ENCODE peak calls at places on chromosomes 4 and X, in nine cellular contexts. J, E, A, X, O, I, R, Q and U are unnamed samples.
A peak's percentile ranks its signal among the peaks of the same experiment; 100 is the strongest.

GRCh38 chr4:142350886-142351285 is 495.2 kb downstream of the INPP4B start:
- DNase-seq in A (no peak), I (no peak), E (no peak), O (no peak), R (no peak), J (peak; percentile 43), Q (no peak), X (no peak), U (no peak)

GRCh38 chr4:102606261-102606660 is 105.1 kb downstream of the NFKB1 start:
- DNase-seq in R (no peak), I (no peak), Q (no peak), X (no peak), A (no peak), E (no peak), J (no peak), O (no peak), U (no peak)

GRCh38 chr4:86595426-86595805 is 1.3 kb downstream of the PTPN13 start:
- DNase-seq in Q (peak; percentile 4), O (peak; percentile 19), A (no peak), X (no peak), J (peak; percentile 81), I (no peak), E (no peak), R (no peak), U (no peak)

GRCh38 chr4:18077808-18078207 is 56.3 kb upstream of the LCORL start:
- DNase-seq in O (no peak), A (no peak), J (no peak), R (no peak), X (no peak), Q (no peak), I (no peak), E (no peak), U (no peak)

GRCh38 chr4:39043697-39044363 is 11.6 kb upstream of the TMEM156 start:
- DNase-seq in X (no peak), A (no peak), E (no peak), Q (no peak), R (no peak), I (peak; percentile 60), J (peak; percentile 33), O (no peak), U (no peak)

GRCh38 chr4:89129080-89129640 is 17.8 kb downstream of the TIGD2 start:
- DNase-seq in I (no peak), A (no peak), R (no peak), E (no peak), J (no peak), Q (no peak), O (no peak), X (no peak), U (no peak)

GRCh38 chr4:78047366-78047765 is 9.8 kb upstream of the FRAS1 start:
- DNase-seq in Q (no peak), A (no peak), I (no peak), X (no peak), O (no peak), E (no peak), R (no peak), J (no peak), U (no peak)

GRCh38 chr4:89101256-89102161 is 9.8 kb upstream of the TIGD2 start:
- DNase-seq in J (no peak), A (no peak), R (peak; percentile 18), E (no peak), O (no peak), I (no peak), X (no peak), Q (no peak), U (no peak)

GRCh38 chr4:150501019-150501727 is 80.8 kb upstream of the MAB21L2 start:
- DNase-seq in Q (no peak), J (no peak), X (no peak), E (no peak), O (no peak), R (peak; percentile 25), I (no peak), A (no peak), U (no peak)

GRCh38 chrX:70422886-70423336 is at the start of gene GDPD2:
- DNase-seq in J (peak; percentile 41), X (peak; percentile 64), A (no peak), I (no peak), Q (no peak), R (peak; percentile 9), E (peak; percentile 34), O (no peak), U (no peak)

GRCh38 chr4:78509030-78509429 is 42.5 kb upstream of the ANXA3 start:
- DNase-seq in Q (no peak), E (no peak), R (no peak), O (no peak), J (no peak), X (no peak), I (no peak), A (no peak), U (no peak)

GRCh38 chr4:150540959-150541360 is 41.0 kb upstream of the MAB21L2 start:
- DNase-seq in E (no peak), J (no peak), X (no peak), Q (no peak), O (no peak), R (no peak), A (no peak), I (no peak), U (no peak)